ENCODE peak calls at places on chromosomes 4 and X, in six cellular contexts. Y is ovary, X is fibroblast of lung, C is astrocyte of the spinal cord, B is cardiac fibroblast, N is HFF-Myc. R is an unnamed sample.
A peak's percentile ranks its signal among the peaks of the same experiment; 100 is the strongest.

GRCh38 chr4:44351069-44351468 is 97.5 kb downstream of the KCTD8 start:
- DNase-seq in Y (no peak), X (no peak), C (no peak), B (peak; percentile 6), N (no peak), R (no peak)

GRCh38 chrX:41333744-41333993 is 293 bp upstream of the DDX3X start:
- DNase-seq in Y (peak; percentile 89), X (peak; percentile 92), C (peak; percentile 95), B (peak; percentile 90), N (peak; percentile 49), R (peak; percentile 50)

GRCh38 chr4:163395758-163396157 is 52.1 kb downstream of the NPY5R start:
- DNase-seq in Y (no peak), X (no peak), C (no peak), B (peak; percentile 18), N (no peak), R (no peak)

GRCh38 chrX:56623316-56623715 is 59.9 kb downstream of the UBQLN2 start:
- DNase-seq in Y (no peak), X (no peak), C (no peak), B (no peak), N (no peak), R (no peak)

GRCh38 chr4:90603540-90603939 is 476.3 kb downstream of the CCSER1 start:
- DNase-seq in Y (no peak), X (no peak), C (no peak), B (no peak), N (no peak), R (no peak)

GRCh38 chr4:151087467-151087866 is 12.0 kb upstream of the RPS3A start:
- DNase-seq in Y (no peak), X (no peak), C (no peak), B (no peak), N (no peak), R (no peak)

GRCh38 chr4:84235545-84235944 is 263.5 kb downstream of the NKX6-1 start:
- DNase-seq in Y (no peak), X (no peak), C (no peak), B (no peak), N (no peak), R (no peak)

GRCh38 chr4:187433141-187433540 is 562.4 kb upstream of the ZFP42 start:
- DNase-seq in Y (no peak), X (no peak), C (no peak), B (no peak), N (no peak), R (no peak)

GRCh38 chrX:53223068-53223693 is 1.8 kb downstream of the KDM5C start:
- DNase-seq in Y (no peak), X (peak; percentile 0), C (no peak), B (peak; percentile 3), N (no peak), R (no peak)

GRCh38 chr4:21077967-21078366 is 377.7 kb downstream of the PACRGL start:
- DNase-seq in Y (no peak), X (no peak), C (no peak), B (no peak), N (no peak), R (no peak)

GRCh38 chr4:73376962-73377361 is 27.1 kb upstream of the ALB start:
- DNase-seq in Y (no peak), X (no peak), C (no peak), B (no peak), N (no peak), R (no peak)

GRCh38 chrX:1407035-1407434 is 15.1 kb upstream of the SLC25A6 start:
- DNase-seq in Y (no peak), X (no peak), C (no peak), B (no peak), N (no peak), R (no peak)

GRCh38 chr4:3770323-3771166 is 4.4 kb downstream of the ADRA2C start:
- DNase-seq in Y (no peak), X (no peak), C (no peak), B (no peak), N (no peak), R (no peak)

GRCh38 chr4:158840131-158840530 is 71.3 kb downstream of the FNIP2 start:
- DNase-seq in Y (no peak), X (no peak), C (no peak), B (no peak), N (no peak), R (no peak)

GRCh38 chr4:75948822-75949444 is 8.1 kb upstream of the NAAA start:
- DNase-seq in Y (no peak), X (no peak), C (no peak), B (no peak), N (no peak), R (no peak)

GRCh38 chr4:2072971-2073807 is 14.1 kb downstream of the NAT8L start:
- DNase-seq in Y (no peak), X (no peak), C (no peak), B (no peak), N (no peak), R (no peak)

GRCh38 chr4:145937990-145938611 is 522 bp downstream of the ZNF827 start:
- DNase-seq in Y (peak; percentile 26), X (peak; percentile 38), C (peak; percentile 52), B (peak; percentile 43), N (no peak), R (no peak)

GRCh38 chrX:28910501-28910900 is 323.3 kb downstream of the IL1RAPL1 start:
- DNase-seq in Y (no peak), X (peak; percentile 55), C (peak; percentile 30), B (peak; percentile 8), N (no peak), R (no peak)

GRCh38 chr4:54255881-54256280 is 26.8 kb downstream of the PDGFRA start:
- DNase-seq in Y (no peak), X (peak; percentile 57), C (no peak), B (peak; percentile 75), N (no peak), R (no peak)

GRCh38 chr4:17690898-17691297 is 76.5 kb downstream of the MED28 start:
- DNase-seq in Y (no peak), X (no peak), C (no peak), B (no peak), N (no peak), R (no peak)

GRCh38 chrX:6758234-6758633 is 223.3 kb upstream of the VCX3A start:
- DNase-seq in Y (no peak), X (no peak), C (no peak), B (no peak), N (no peak), R (no peak)

GRCh38 chrX:29617276-29617675 is 598.1 kb upstream of the MAGEB2 start:
- DNase-seq in Y (no peak), X (peak; percentile 47), C (peak; percentile 44), B (peak; percentile 77), N (no peak), R (peak; percentile 7)

GRCh38 chr4:152945639-152946038 is 9.5 kb downstream of the FHDC1 start:
- DNase-seq in Y (no peak), X (no peak), C (no peak), B (no peak), N (no peak), R (no peak)

GRCh38 chrX:149504226-149504914 is 736 bp downstream of the IDS start:
- DNase-seq in Y (peak; percentile 42), X (no peak), C (no peak), B (peak; percentile 16), N (no peak), R (no peak)

GRCh38 chrX:53233536-53233935 is 8.5 kb upstream of the KDM5C start:
- DNase-seq in Y (no peak), X (no peak), C (no peak), B (no peak), N (no peak), R (no peak)

DNA sequence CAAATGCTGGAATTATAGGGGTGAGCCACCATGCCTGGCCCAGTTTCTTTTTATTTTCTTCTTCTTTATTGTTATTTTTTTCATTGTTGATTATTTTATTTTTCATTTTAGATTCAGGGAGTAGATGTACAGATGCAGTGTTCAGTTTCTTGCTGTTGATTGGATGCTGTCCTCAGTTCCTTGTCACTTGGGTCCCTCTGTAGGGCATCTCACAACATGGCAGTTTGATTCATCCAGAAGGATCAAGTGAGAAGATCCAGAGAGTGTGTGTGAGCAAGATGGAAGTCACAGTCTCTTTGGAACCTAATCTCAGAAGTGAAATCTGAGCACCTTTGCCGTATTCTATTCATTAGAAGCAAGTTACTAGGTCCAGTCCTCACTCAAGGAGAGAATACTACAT is 20.9 kb downstream of the HMGB3 start:
- DNase-seq in Y (no peak), X (no peak), C (no peak), B (peak; percentile 14), N (no peak), R (no peak)
- TF ChIP-seq CTCF in Y (no peak), X (no peak), C (no peak), B (no peak), N (no peak), R (peak; percentile 23)

GRCh38 chrX:11678174-11678573 is 12.5 kb upstream of the ARHGAP6 start:
- DNase-seq in Y (no peak), X (peak; percentile 39), C (no peak), B (no peak), N (no peak), R (no peak)
- TF ChIP-seq CTCF in Y (no peak), X (peak; percentile 7), C (peak; percentile 38), B (peak; percentile 37), N (peak; percentile 25), R (peak; percentile 39)

GRCh38 chrX:137654481-137654880 is 88.6 kb downstream of the ZIC3 start:
- DNase-seq in Y (no peak), X (no peak), C (no peak), B (no peak), N (no peak), R (no peak)

GRCh38 chrX:137646472-137646871 is 80.5 kb downstream of the ZIC3 start:
- DNase-seq in Y (no peak), X (no peak), C (no peak), B (no peak), N (no peak), R (no peak)

DNA sequence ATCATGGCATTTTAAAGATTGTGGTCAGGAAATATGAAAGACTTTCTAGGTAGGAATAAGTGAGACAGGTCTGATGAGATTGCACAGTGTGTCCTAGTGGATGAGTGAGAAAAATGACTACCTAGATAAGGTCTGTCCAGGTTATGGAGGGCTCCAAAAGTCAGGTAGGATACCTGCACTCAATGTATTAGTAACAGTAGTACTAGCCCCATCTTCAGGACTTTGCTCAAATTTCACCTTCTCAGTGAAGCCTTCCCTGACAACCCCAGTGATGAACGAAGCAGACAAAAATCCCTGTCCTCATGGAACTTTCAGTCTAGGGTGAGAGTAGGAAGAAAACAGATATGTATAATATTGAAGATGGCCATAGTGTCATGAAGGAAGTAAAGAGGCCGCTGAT is 85.7 kb downstream of the ZIC3 start:
- DNase-seq in Y (no peak), X (no peak), C (no peak), B (no peak), N (no peak), R (no peak)
- TF ChIP-seq CTCF in Y (no peak), X (no peak), C (no peak), B (no peak), N (no peak), R (no peak)

DNA sequence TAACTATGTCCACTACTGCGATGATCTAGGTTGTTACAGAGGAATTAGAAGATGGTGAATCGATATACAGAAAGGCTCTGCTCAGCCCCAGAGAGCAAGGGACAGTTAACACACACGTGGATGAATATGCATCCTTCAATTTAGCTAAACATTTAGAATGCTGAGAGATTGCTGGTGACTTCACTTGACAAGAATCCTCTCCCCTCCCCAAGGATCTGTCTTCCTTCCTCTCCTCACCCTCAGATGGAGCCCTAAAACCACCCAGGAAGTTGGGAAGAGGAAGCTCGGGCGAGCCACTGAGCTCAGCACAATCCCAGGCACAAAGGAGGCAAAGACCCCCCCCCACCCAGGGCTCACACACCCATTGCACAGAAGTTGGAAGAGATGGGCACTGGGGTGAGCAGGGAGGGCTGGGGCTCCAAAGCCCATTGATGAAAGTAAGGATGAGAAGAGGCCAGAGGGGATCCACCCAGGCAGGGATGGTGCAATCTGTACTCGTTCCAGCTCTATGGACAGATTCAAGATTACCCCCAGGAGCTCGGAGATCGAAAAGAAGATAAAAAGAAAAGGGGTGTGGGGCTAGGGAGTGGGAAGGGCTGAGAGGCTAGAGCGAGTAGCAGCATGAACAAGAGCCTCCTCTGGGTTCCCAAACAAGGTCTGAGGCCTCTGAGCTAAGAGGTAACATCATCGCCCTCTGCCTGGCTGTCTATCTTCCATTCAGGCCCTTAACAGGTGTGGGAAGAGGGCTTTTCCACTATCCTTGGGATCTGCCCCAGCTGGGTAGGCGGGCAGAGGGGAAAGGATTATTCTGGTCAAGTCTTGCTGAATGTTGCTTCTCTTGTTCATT is 1.3 kb downstream of the TFE3 start:
- DNase-seq in Y (no peak), X (peak; percentile 56), C (peak; percentile 30), B (peak; percentile 74), N (no peak), R (no peak)
- TF ChIP-seq CTCF in Y (no peak), X (no peak), C (no peak), B (no peak), N (no peak), R (no peak)